ENCODE peak calls at places on chromosome 11, in four cellular contexts. J, Y, T and M are unnamed samples.

GRCh38 chr11:330694-331314 is 10.1 kb upstream of the IFITM3 start:
- DNase-seq in J (peak; percentile 62), Y (no peak), T (no peak), M (no peak)

GRCh38 chr11:67302571-67303131 is 679 bp upstream of the SSH3 start:
- DNase-seq in J (no peak), Y (no peak), T (no peak), M (no peak)

GRCh38 chr11:36253238-36253637 is 36.0 kb downstream of the COMMD9 start:
- DNase-seq in J (no peak), Y (no peak), T (no peak), M (peak; percentile 25)

GRCh38 chr11:71977743-71978418 is 20.8 kb upstream of the IL18BP start:
- DNase-seq in J (peak; percentile 55), Y (no peak), T (no peak), M (no peak)

GRCh38 chr11:76885390-76886097 is 24.8 kb downstream of the ACER3 start:
- DNase-seq in J (peak; percentile 28), Y (no peak), T (no peak), M (no peak)

GRCh38 chr11:32141886-32142546 is 51.1 kb downstream of the RCN1 start:
- DNase-seq in J (no peak), Y (no peak), T (no peak), M (no peak)

GRCh38 chr11:68275721-68276488 is 4.1 kb upstream of the C11orf24 start:
- DNase-seq in J (no peak), Y (no peak), T (no peak), M (no peak)

GRCh38 chr11:134412508-134413333 is 679 bp upstream of the B3GAT1 start:
- DNase-seq in J (peak; percentile 33), Y (no peak), T (peak; percentile 93), M (peak; percentile 94)

GRCh38 chr11:6925636-6926207 is 504 bp upstream of the ZNF215 start:
- DNase-seq in J (no peak), Y (no peak), T (no peak), M (no peak)

GRCh38 chr11:113341388-113342165 is 27.2 kb downstream of the TTC12 start:
- DNase-seq in J (no peak), Y (no peak), T (no peak), M (no peak)

GRCh38 chr11:1727088-1727690 is 23.2 kb downstream of the IFITM10 start:
- DNase-seq in J (peak; percentile 23), Y (no peak), T (no peak), M (no peak)

GRCh38 chr11:12130180-12130980 is 20.0 kb downstream of the MICAL2 start:
- DNase-seq in J (no peak), Y (no peak), T (no peak), M (no peak)

GRCh38 chr11:123184531-123184930 is 10.5 kb downstream of the CLMP start:
- DNase-seq in J (no peak), Y (no peak), T (no peak), M (no peak)

GRCh38 chr11:1288426-1289151 is 20.8 kb downstream of the TOLLIP start:
- DNase-seq in J (no peak), Y (no peak), T (no peak), M (no peak)